ENCODE peak calls at places on chromosome 2, in six cellular contexts. One of them, this sample, is unnamed.

GRCh38 chr2:1504311-1504750 is 91.1 kb downstream of the TPO start:
- DNase-seq in WTC11: no peak
- DNase-seq in HCT116: no peak
- DNase-seq in H1: no peak
- DNase-seq in GM12878: no peak
- DNase-seq in K562: no peak
- DNase-seq in this sample: no peak

GRCh38 chr2:160429248-160430000 is 64.2 kb downstream of the RBMS1 start:
- DNase-seq in WTC11: no peak
- DNase-seq in HCT116: peak; percentile 56
- DNase-seq in H1: no peak
- DNase-seq in GM12878: no peak
- DNase-seq in K562: peak; percentile 20
- DNase-seq in this sample: no peak

GRCh38 chr2:113103277-113103676 is 24.1 kb upstream of the IL1RN start:
- DNase-seq in WTC11: no peak
- DNase-seq in HCT116: no peak
- DNase-seq in H1: no peak
- DNase-seq in GM12878: no peak
- DNase-seq in K562: no peak
- DNase-seq in this sample: no peak

GRCh38 chr2:172094319-172095145 is 8.2 kb downstream of the DLX2 start:
- DNase-seq in WTC11: peak; percentile 44
- DNase-seq in HCT116: no peak
- DNase-seq in H1: peak; percentile 81
- DNase-seq in GM12878: no peak
- DNase-seq in K562: no peak
- DNase-seq in this sample: no peak

GRCh38 chr2:84827978-84828575 is 52.8 kb downstream of the TRABD2A start:
- DNase-seq in WTC11: no peak
- DNase-seq in HCT116: no peak
- DNase-seq in H1: no peak
- DNase-seq in GM12878: no peak
- DNase-seq in K562: no peak
- DNase-seq in this sample: no peak

GRCh38 chr2:207499114-207499513 is 30.6 kb upstream of the CREB1 start:
- DNase-seq in WTC11: no peak
- DNase-seq in HCT116: no peak
- DNase-seq in H1: no peak
- DNase-seq in GM12878: no peak
- DNase-seq in K562: no peak
- DNase-seq in this sample: no peak

GRCh38 chr2:31397099-31397498 is 17.4 kb downstream of the XDH start:
- DNase-seq in WTC11: no peak
- DNase-seq in HCT116: no peak
- DNase-seq in H1: no peak
- DNase-seq in GM12878: no peak
- DNase-seq in K562: no peak
- DNase-seq in this sample: no peak

GRCh38 chr2:232829988-232830387 is 40.1 kb upstream of the SNORC start:
- DNase-seq in WTC11: no peak
- DNase-seq in HCT116: no peak
- DNase-seq in H1: no peak
- DNase-seq in GM12878: no peak
- DNase-seq in K562: no peak
- DNase-seq in this sample: no peak

DNA sequence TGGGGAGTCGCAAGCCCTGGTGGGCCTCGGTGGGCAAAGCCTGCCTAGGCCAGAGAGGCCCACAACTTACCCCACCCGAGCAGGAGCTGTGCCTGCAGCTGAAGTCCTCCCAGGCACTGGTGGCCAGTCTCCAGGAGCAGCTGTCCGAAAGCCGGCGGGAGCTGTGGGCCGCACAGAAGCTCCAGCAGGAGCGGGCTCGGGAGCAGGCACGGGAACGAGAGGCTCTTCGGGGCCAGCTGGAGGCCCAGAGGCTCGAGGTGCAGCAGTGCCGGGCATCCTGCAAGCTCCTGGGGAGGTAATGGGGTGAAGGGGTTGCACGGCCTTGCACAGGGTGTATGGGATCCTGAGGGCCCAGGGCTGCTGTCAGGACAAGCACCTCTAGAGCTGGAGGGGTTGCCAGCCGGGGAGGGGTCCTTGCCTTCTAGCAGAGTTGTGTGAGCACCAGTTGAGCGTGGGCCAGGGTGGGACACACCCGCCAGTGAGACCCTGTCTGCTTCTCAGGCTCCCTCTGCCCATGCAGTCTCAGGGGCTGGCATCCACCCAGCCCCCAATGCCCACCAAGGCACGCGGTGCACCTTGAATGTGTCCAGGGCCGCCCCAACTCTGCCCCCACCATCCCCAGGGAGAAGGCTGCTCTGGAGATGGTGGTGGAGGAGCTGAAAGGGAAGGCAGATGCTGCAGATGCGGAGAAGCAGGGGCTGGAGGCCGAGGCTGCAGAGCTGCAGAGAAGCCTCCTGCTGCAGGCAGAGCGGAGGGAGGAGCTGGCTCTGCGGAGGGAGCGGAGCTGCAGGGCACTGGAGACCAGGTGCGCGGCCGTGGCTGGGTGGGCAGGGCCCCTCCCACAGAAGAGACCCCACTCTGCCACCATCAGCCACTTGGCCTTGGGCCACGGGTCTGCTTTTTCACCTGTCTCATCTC is 27.2 kb downstream of the CROCC2 start:
- DNase-seq in WTC11: peak; percentile 10
- DNase-seq in HCT116: no peak
- DNase-seq in H1: peak; percentile 41
- DNase-seq in GM12878: no peak
- DNase-seq in K562: no peak
- DNase-seq in this sample: no peak
- TF ChIP-seq SP1 in WTC11: no peak
- TF ChIP-seq SP1 in HCT116: no peak
- TF ChIP-seq SP1 in H1: no peak
- TF ChIP-seq SP1 in GM12878: no peak
- TF ChIP-seq SP1 in K562: no peak
- TF ChIP-seq SP1 in this sample: no peak

DNA sequence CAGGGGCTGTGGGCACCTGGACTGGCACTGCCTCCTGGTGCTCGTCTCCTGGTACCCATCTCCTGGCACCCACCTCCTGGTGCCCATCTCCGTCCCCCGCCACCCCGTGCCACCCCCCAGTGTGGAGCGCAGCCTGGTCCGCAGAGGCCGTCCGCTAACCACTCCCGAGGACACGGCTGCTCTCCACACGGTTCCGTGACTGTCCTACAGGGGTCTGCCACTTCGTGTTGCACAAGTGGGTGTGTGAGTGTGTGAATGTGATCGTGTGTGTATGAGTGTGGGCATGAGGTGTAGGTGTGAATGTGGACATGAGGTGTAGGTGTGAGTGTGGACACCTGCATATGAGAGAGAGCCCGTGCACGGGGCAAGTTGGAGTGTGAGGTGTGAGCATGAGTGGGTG is 119.4 kb upstream of the HS6ST1 start:
- DNase-seq in WTC11: no peak
- DNase-seq in HCT116: no peak
- DNase-seq in H1: peak; percentile 24
- DNase-seq in GM12878: no peak
- DNase-seq in K562: no peak
- DNase-seq in this sample: no peak
- TF ChIP-seq SP1 in WTC11: no peak
- TF ChIP-seq SP1 in HCT116: no peak
- TF ChIP-seq SP1 in H1: no peak
- TF ChIP-seq SP1 in GM12878: no peak
- TF ChIP-seq SP1 in K562: no peak
- TF ChIP-seq SP1 in this sample: no peak

GRCh38 chr2:159226059-159226461 is 60.4 kb downstream of the WDSUB1 start:
- DNase-seq in WTC11: no peak
- DNase-seq in HCT116: peak; percentile 29
- DNase-seq in H1: peak; percentile 20
- DNase-seq in GM12878: no peak
- DNase-seq in K562: peak; percentile 44
- DNase-seq in this sample: no peak
- TF ChIP-seq SP1 in WTC11: no peak
- TF ChIP-seq SP1 in HCT116: peak; percentile 21
- TF ChIP-seq SP1 in H1: no peak
- TF ChIP-seq SP1 in GM12878: no peak
- TF ChIP-seq SP1 in K562: no peak
- TF ChIP-seq SP1 in this sample: no peak

DNA sequence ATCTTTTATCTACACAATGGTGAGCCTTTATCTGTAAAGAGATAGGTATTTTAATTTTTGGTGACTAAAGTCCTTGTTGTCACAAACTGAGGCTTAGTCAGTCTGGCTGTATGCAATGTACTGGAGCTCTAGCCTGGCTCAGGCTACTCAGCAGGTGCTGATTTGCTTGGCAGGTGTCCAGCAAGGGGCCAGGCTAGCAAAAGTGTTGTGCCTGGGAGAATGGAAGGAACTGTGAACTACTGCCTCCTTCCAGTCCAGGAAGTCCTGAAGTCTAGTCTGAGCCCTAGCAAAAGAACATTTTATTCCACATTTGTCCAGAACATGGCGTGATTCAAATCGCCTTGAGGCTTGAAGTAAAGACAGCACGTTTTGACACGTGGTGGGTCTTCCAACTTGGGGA is 260.5 kb downstream of the CCDC85A start:
- DNase-seq in WTC11: no peak
- DNase-seq in HCT116: no peak
- DNase-seq in H1: no peak
- DNase-seq in GM12878: no peak
- DNase-seq in K562: no peak
- DNase-seq in this sample: peak; percentile 55
- TF ChIP-seq SP1 in WTC11: no peak
- TF ChIP-seq SP1 in HCT116: no peak
- TF ChIP-seq SP1 in H1: no peak
- TF ChIP-seq SP1 in GM12878: no peak
- TF ChIP-seq SP1 in K562: no peak
- TF ChIP-seq SP1 in this sample: no peak

DNA sequence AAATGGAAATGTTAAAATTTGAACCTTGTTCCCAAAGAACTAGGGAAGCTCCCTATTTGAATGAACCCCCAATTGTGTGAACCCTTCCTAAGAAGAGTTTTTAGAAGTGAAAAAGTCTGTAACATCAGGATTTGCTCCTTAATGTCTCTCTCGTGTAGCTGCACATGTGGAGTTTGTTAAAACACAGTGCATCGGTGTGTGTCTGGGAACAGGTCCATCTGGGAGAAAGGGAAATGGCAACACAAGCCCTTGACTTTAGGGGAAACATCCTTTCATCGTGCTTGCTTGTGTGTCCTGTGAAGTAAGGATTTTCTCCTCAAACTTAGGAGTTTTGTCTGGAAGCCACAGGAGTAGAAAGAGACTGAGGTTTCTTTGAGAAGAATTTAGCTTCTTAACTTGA is 203.9 kb downstream of the PRKCE start:
- DNase-seq in WTC11: no peak
- DNase-seq in HCT116: no peak
- DNase-seq in H1: no peak
- DNase-seq in GM12878: no peak
- DNase-seq in K562: no peak
- DNase-seq in this sample: no peak
- TF ChIP-seq SP1 in WTC11: no peak
- TF ChIP-seq SP1 in HCT116: no peak
- TF ChIP-seq SP1 in H1: no peak
- TF ChIP-seq SP1 in GM12878: no peak
- TF ChIP-seq SP1 in K562: no peak
- TF ChIP-seq SP1 in this sample: no peak

DNA sequence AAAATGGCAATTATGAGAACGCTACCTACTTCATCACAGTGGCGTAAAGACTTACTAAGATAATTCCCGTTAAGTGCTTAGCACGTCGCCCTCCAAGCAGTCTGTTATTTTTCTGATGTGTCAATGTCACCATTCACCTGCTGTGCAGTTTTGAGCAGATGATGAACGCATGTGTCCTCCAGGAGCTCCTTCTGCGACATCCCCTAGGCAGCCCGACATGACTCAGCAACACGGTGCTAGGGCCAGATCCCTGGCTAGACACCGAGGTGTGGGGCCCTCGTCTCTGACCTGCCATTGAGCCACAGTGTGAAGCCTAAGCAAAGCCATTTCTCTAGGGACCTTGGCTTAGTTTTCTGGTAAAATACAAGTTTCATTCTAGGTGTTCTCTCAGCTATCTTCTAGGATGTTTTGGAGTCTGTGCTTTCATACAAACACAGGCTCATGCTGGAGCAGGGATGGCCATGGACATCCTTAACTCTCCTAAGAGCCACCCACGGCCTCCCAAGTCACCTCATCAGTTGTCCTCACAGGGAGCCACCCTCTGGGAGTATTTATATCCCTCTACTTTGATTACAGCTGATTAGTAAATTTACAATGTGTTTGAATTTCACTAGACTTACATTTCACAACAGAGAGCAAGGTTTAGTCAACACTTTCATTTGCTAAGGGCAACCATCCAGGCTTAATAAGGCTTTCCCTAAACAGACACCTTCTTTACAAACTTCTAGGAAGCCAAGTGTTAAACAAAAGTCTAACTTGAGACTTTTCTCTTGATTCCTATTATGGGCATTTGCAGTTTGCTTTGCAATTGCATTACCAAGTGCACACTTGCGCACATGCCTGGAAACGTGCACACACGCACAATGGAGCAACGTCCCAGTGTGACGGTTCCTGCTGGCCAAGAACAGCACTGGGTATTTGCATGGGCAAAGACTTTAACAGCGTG is 376.8 kb upstream of the ID2 start:
- DNase-seq in WTC11: no peak
- DNase-seq in HCT116: no peak
- DNase-seq in H1: no peak
- DNase-seq in GM12878: no peak
- DNase-seq in K562: peak; percentile 33
- DNase-seq in this sample: no peak
- TF ChIP-seq SP1 in WTC11: no peak
- TF ChIP-seq SP1 in HCT116: no peak
- TF ChIP-seq SP1 in H1: no peak
- TF ChIP-seq SP1 in GM12878: no peak
- TF ChIP-seq SP1 in K562: no peak
- TF ChIP-seq SP1 in this sample: no peak

GRCh38 chr2:75788154-75788553 is 77.4 kb upstream of the GCFC2 start:
- DNase-seq in WTC11: no peak
- DNase-seq in HCT116: no peak
- DNase-seq in H1: no peak
- DNase-seq in GM12878: no peak
- DNase-seq in K562: no peak
- DNase-seq in this sample: no peak
- TF ChIP-seq SP1 in WTC11: no peak
- TF ChIP-seq SP1 in HCT116: no peak
- TF ChIP-seq SP1 in H1: no peak
- TF ChIP-seq SP1 in GM12878: no peak
- TF ChIP-seq SP1 in K562: no peak
- TF ChIP-seq SP1 in this sample: no peak

GRCh38 chr2:109126501-109126860 is 2.5 kb upstream of the SH3RF3 start:
- DNase-seq in WTC11: no peak
- DNase-seq in HCT116: no peak
- DNase-seq in H1: no peak
- DNase-seq in GM12878: no peak
- DNase-seq in K562: no peak
- DNase-seq in this sample: no peak

GRCh38 chr2:109127556-109127955 is 1.4 kb upstream of the SH3RF3 start:
- DNase-seq in WTC11: no peak
- DNase-seq in HCT116: no peak
- DNase-seq in H1: no peak
- DNase-seq in GM12878: no peak
- DNase-seq in K562: no peak
- DNase-seq in this sample: no peak

GRCh38 chr2:109124982-109125594 is 3.9 kb upstream of the SH3RF3 start:
- DNase-seq in WTC11: peak; percentile 23
- DNase-seq in HCT116: no peak
- DNase-seq in H1: peak; percentile 48
- DNase-seq in GM12878: no peak
- DNase-seq in K562: no peak
- DNase-seq in this sample: no peak

GRCh38 chr2:109123586-109124201 is 5.3 kb upstream of the SH3RF3 start:
- DNase-seq in WTC11: no peak
- DNase-seq in HCT116: no peak
- DNase-seq in H1: peak; percentile 8
- DNase-seq in GM12878: no peak
- DNase-seq in K562: no peak
- DNase-seq in this sample: no peak

GRCh38 chr2:109125595-109126500 is 3.2 kb upstream of the SH3RF3 start:
- DNase-seq in WTC11: no peak
- DNase-seq in HCT116: peak; percentile 18
- DNase-seq in H1: peak; percentile 27
- DNase-seq in GM12878: no peak
- DNase-seq in K562: no peak
- DNase-seq in this sample: no peak
- TF ChIP-seq SP1 in WTC11: no peak
- TF ChIP-seq SP1 in HCT116: no peak
- TF ChIP-seq SP1 in H1: no peak
- TF ChIP-seq SP1 in GM12878: no peak
- TF ChIP-seq SP1 in K562: no peak
- TF ChIP-seq SP1 in this sample: no peak

This sample was measured in HEK293T.